ENCODE peak calls at places on chromosomes 7 and 10, in nine cellular contexts. One of them, this sample, is unnamed.

GRCh38 chr7:118731854-118732253 is 507.4 kb downstream of the ANKRD7 start:
- DNase-seq in CD4-positive, alpha-beta T cell: no peak
- DNase-seq in AG09309: no peak
- DNase-seq in EL: no peak
- DNase-seq in stimulated activated CD4-positive, alpha-beta T cell treated with anti-CD3 and anti-CD28 coated beads, Interleukin-4, amount 100 ng/mL, for 1 hour: no peak
- DNase-seq in GM12865: peak
- DNase-seq in stromal cell of bone marrow: no peak
- DNase-seq in T follicular helper cell: no peak
- DNase-seq in HTR-8/SVneo: no peak
- DNase-seq in this sample: no peak

GRCh38 chr10:129744134-129744895 is 219.8 kb downstream of the EBF3 start:
- DNase-seq in T follicular helper cell: no peak
- DNase-seq in stimulated activated CD4-positive, alpha-beta T cell treated with anti-CD3 and anti-CD28 coated beads, Interleukin-4, amount 100 ng/mL, for 1 hour: no peak
- DNase-seq in stromal cell of bone marrow: no peak
- DNase-seq in AG09309: no peak
- DNase-seq in EL: no peak
- DNase-seq in HTR-8/SVneo: no peak
- DNase-seq in CD4-positive, alpha-beta T cell: no peak
- DNase-seq in GM12865: no peak
- DNase-seq in this sample: no peak

GRCh38 chr7:129298268-129298893 is 73.6 kb downstream of the AHCYL2 start:
- DNase-seq in CD4-positive, alpha-beta T cell: peak
- DNase-seq in T follicular helper cell: peak
- DNase-seq in EL: peak
- DNase-seq in GM12865: peak
- DNase-seq in HTR-8/SVneo: peak
- DNase-seq in stromal cell of bone marrow: no peak
- DNase-seq in stimulated activated CD4-positive, alpha-beta T cell treated with anti-CD3 and anti-CD28 coated beads, Interleukin-4, amount 100 ng/mL, for 1 hour: peak
- DNase-seq in AG09309: no peak
- DNase-seq in this sample: peak

GRCh38 chr10:13056461-13057077 is 43.4 kb upstream of the OPTN start:
- DNase-seq in T follicular helper cell: no peak
- DNase-seq in stimulated activated CD4-positive, alpha-beta T cell treated with anti-CD3 and anti-CD28 coated beads, Interleukin-4, amount 100 ng/mL, for 1 hour: no peak
- DNase-seq in EL: no peak
- DNase-seq in HTR-8/SVneo: peak
- DNase-seq in CD4-positive, alpha-beta T cell: no peak
- DNase-seq in AG09309: no peak
- DNase-seq in GM12865: no peak
- DNase-seq in stromal cell of bone marrow: no peak
- DNase-seq in this sample: no peak

GRCh38 chr7:30977222-30977621 is 13.5 kb downstream of the GHRHR start:
- DNase-seq in T follicular helper cell: no peak
- DNase-seq in HTR-8/SVneo: no peak
- DNase-seq in stimulated activated CD4-positive, alpha-beta T cell treated with anti-CD3 and anti-CD28 coated beads, Interleukin-4, amount 100 ng/mL, for 1 hour: no peak
- DNase-seq in EL: no peak
- DNase-seq in CD4-positive, alpha-beta T cell: no peak
- DNase-seq in stromal cell of bone marrow: no peak
- DNase-seq in GM12865: no peak
- DNase-seq in AG09309: no peak
- DNase-seq in this sample: no peak

GRCh38 chr7:151056286-151057037 is 1.2 kb downstream of the CDK5 start:
- DNase-seq in GM12865: no peak
- DNase-seq in T follicular helper cell: no peak
- DNase-seq in HTR-8/SVneo: no peak
- DNase-seq in stimulated activated CD4-positive, alpha-beta T cell treated with anti-CD3 and anti-CD28 coated beads, Interleukin-4, amount 100 ng/mL, for 1 hour: no peak
- DNase-seq in EL: no peak
- DNase-seq in CD4-positive, alpha-beta T cell: no peak
- DNase-seq in stromal cell of bone marrow: no peak
- DNase-seq in AG09309: no peak
- DNase-seq in this sample: no peak

GRCh38 chr10:75407716-75408511 is 6.3 kb upstream of the ZNF503 start:
- DNase-seq in EL: no peak
- DNase-seq in AG09309: no peak
- DNase-seq in CD4-positive, alpha-beta T cell: no peak
- DNase-seq in T follicular helper cell: no peak
- DNase-seq in stromal cell of bone marrow: no peak
- DNase-seq in stimulated activated CD4-positive, alpha-beta T cell treated with anti-CD3 and anti-CD28 coated beads, Interleukin-4, amount 100 ng/mL, for 1 hour: no peak
- DNase-seq in HTR-8/SVneo: no peak
- DNase-seq in GM12865: no peak
- DNase-seq in this sample: no peak

GRCh38 chr7:144854839-144855424 is 19.1 kb upstream of the TPK1 start:
- DNase-seq in stromal cell of bone marrow: peak
- DNase-seq in stimulated activated CD4-positive, alpha-beta T cell treated with anti-CD3 and anti-CD28 coated beads, Interleukin-4, amount 100 ng/mL, for 1 hour: no peak
- DNase-seq in HTR-8/SVneo: no peak
- DNase-seq in CD4-positive, alpha-beta T cell: no peak
- DNase-seq in GM12865: peak
- DNase-seq in T follicular helper cell: no peak
- DNase-seq in AG09309: no peak
- DNase-seq in EL: peak
- DNase-seq in this sample: no peak

GRCh38 chr7:94338921-94339371 is 55.7 kb upstream of the COL1A2 start:
- DNase-seq in T follicular helper cell: no peak
- DNase-seq in stromal cell of bone marrow: peak
- DNase-seq in CD4-positive, alpha-beta T cell: no peak
- DNase-seq in HTR-8/SVneo: peak
- DNase-seq in stimulated activated CD4-positive, alpha-beta T cell treated with anti-CD3 and anti-CD28 coated beads, Interleukin-4, amount 100 ng/mL, for 1 hour: no peak
- DNase-seq in GM12865: no peak
- DNase-seq in EL: peak
- DNase-seq in AG09309: peak
- DNase-seq in this sample: no peak

GRCh38 chr7:142587578-142588191 is 161.6 kb upstream of the PRSS1 start:
- DNase-seq in HTR-8/SVneo: peak
- DNase-seq in stimulated activated CD4-positive, alpha-beta T cell treated with anti-CD3 and anti-CD28 coated beads, Interleukin-4, amount 100 ng/mL, for 1 hour: no peak
- DNase-seq in CD4-positive, alpha-beta T cell: no peak
- DNase-seq in stromal cell of bone marrow: peak
- DNase-seq in T follicular helper cell: no peak
- DNase-seq in GM12865: peak
- DNase-seq in EL: peak
- DNase-seq in AG09309: peak
- DNase-seq in this sample: no peak

GRCh38 chr7:135620447-135620846 is 41.9 kb upstream of the STMP1 start:
- DNase-seq in stimulated activated CD4-positive, alpha-beta T cell treated with anti-CD3 and anti-CD28 coated beads, Interleukin-4, amount 100 ng/mL, for 1 hour: no peak
- DNase-seq in HTR-8/SVneo: no peak
- DNase-seq in GM12865: no peak
- DNase-seq in CD4-positive, alpha-beta T cell: no peak
- DNase-seq in stromal cell of bone marrow: no peak
- DNase-seq in T follicular helper cell: no peak
- DNase-seq in EL: no peak
- DNase-seq in AG09309: no peak
- DNase-seq in this sample: no peak

GRCh38 chr7:8065356-8065813 is 96.8 kb downstream of the GLCCI1 start:
- DNase-seq in T follicular helper cell: no peak
- DNase-seq in stimulated activated CD4-positive, alpha-beta T cell treated with anti-CD3 and anti-CD28 coated beads, Interleukin-4, amount 100 ng/mL, for 1 hour: no peak
- DNase-seq in GM12865: no peak
- DNase-seq in CD4-positive, alpha-beta T cell: no peak
- DNase-seq in HTR-8/SVneo: no peak
- DNase-seq in EL: peak
- DNase-seq in AG09309: peak
- DNase-seq in stromal cell of bone marrow: peak
- DNase-seq in this sample: no peak

GRCh38 chr10:110803830-110804338 is 67.8 kb upstream of the PDCD4 start:
- DNase-seq in T follicular helper cell: no peak
- DNase-seq in HTR-8/SVneo: peak
- DNase-seq in AG09309: no peak
- DNase-seq in CD4-positive, alpha-beta T cell: no peak
- DNase-seq in GM12865: peak
- DNase-seq in stimulated activated CD4-positive, alpha-beta T cell treated with anti-CD3 and anti-CD28 coated beads, Interleukin-4, amount 100 ng/mL, for 1 hour: peak
- DNase-seq in stromal cell of bone marrow: peak
- DNase-seq in EL: peak
- DNase-seq in this sample: peak

GRCh38 chr10:88209837-88210552 is 346.6 kb downstream of the PTEN start:
- DNase-seq in HTR-8/SVneo: no peak
- DNase-seq in EL: peak
- DNase-seq in stromal cell of bone marrow: peak
- DNase-seq in T follicular helper cell: no peak
- DNase-seq in AG09309: peak
- DNase-seq in stimulated activated CD4-positive, alpha-beta T cell treated with anti-CD3 and anti-CD28 coated beads, Interleukin-4, amount 100 ng/mL, for 1 hour: no peak
- DNase-seq in GM12865: no peak
- DNase-seq in CD4-positive, alpha-beta T cell: no peak
- DNase-seq in this sample: no peak

GRCh38 chr7:156768698-156769472 is 124.1 kb downstream of the LMBR1 start:
- DNase-seq in stimulated activated CD4-positive, alpha-beta T cell treated with anti-CD3 and anti-CD28 coated beads, Interleukin-4, amount 100 ng/mL, for 1 hour: no peak
- DNase-seq in AG09309: no peak
- DNase-seq in EL: no peak
- DNase-seq in HTR-8/SVneo: no peak
- DNase-seq in stromal cell of bone marrow: no peak
- DNase-seq in GM12865: peak
- DNase-seq in T follicular helper cell: no peak
- DNase-seq in CD4-positive, alpha-beta T cell: no peak
- DNase-seq in this sample: no peak

GRCh38 chr10:105729428-105729827 is 1088.3 kb downstream of the SORCS3 start:
- DNase-seq in EL: no peak
- DNase-seq in stimulated activated CD4-positive, alpha-beta T cell treated with anti-CD3 and anti-CD28 coated beads, Interleukin-4, amount 100 ng/mL, for 1 hour: no peak
- DNase-seq in stromal cell of bone marrow: no peak
- DNase-seq in GM12865: no peak
- DNase-seq in AG09309: no peak
- DNase-seq in HTR-8/SVneo: no peak
- DNase-seq in CD4-positive, alpha-beta T cell: no peak
- DNase-seq in T follicular helper cell: no peak
- DNase-seq in this sample: no peak

GRCh38 chr10:60414111-60414510 is 24.4 kb upstream of the ANK3 start:
- DNase-seq in HTR-8/SVneo: no peak
- DNase-seq in AG09309: no peak
- DNase-seq in stromal cell of bone marrow: no peak
- DNase-seq in stimulated activated CD4-positive, alpha-beta T cell treated with anti-CD3 and anti-CD28 coated beads, Interleukin-4, amount 100 ng/mL, for 1 hour: no peak
- DNase-seq in GM12865: no peak
- DNase-seq in T follicular helper cell: no peak
- DNase-seq in CD4-positive, alpha-beta T cell: no peak
- DNase-seq in EL: peak
- DNase-seq in this sample: no peak

GRCh38 chr10:51698473-51699063 is 827 bp downstream of the CSTF2T start:
- DNase-seq in stromal cell of bone marrow: no peak
- DNase-seq in CD4-positive, alpha-beta T cell: no peak
- DNase-seq in T follicular helper cell: no peak
- DNase-seq in stimulated activated CD4-positive, alpha-beta T cell treated with anti-CD3 and anti-CD28 coated beads, Interleukin-4, amount 100 ng/mL, for 1 hour: no peak
- DNase-seq in GM12865: no peak
- DNase-seq in HTR-8/SVneo: no peak
- DNase-seq in EL: no peak
- DNase-seq in AG09309: no peak
- DNase-seq in this sample: no peak

GRCh38 chr10:30491832-30492530 is 58.0 kb downstream of the MAP3K8 start:
- DNase-seq in HTR-8/SVneo: no peak
- DNase-seq in EL: no peak
- DNase-seq in GM12865: no peak
- DNase-seq in stromal cell of bone marrow: no peak
- DNase-seq in AG09309: no peak
- DNase-seq in CD4-positive, alpha-beta T cell: no peak
- DNase-seq in stimulated activated CD4-positive, alpha-beta T cell treated with anti-CD3 and anti-CD28 coated beads, Interleukin-4, amount 100 ng/mL, for 1 hour: no peak
- DNase-seq in T follicular helper cell: no peak
- DNase-seq in this sample: no peak

GRCh38 chr10:21699575-21699974 is 165.5 kb downstream of the MLLT10 start:
- DNase-seq in stimulated activated CD4-positive, alpha-beta T cell treated with anti-CD3 and anti-CD28 coated beads, Interleukin-4, amount 100 ng/mL, for 1 hour: no peak
- DNase-seq in EL: no peak
- DNase-seq in HTR-8/SVneo: no peak
- DNase-seq in stromal cell of bone marrow: no peak
- DNase-seq in T follicular helper cell: no peak
- DNase-seq in AG09309: no peak
- DNase-seq in CD4-positive, alpha-beta T cell: no peak
- DNase-seq in GM12865: no peak
- DNase-seq in this sample: no peak

GRCh38 chr7:1928555-1929348 is 258.7 kb downstream of the ELFN1 start:
- DNase-seq in stromal cell of bone marrow: no peak
- DNase-seq in T follicular helper cell: no peak
- DNase-seq in HTR-8/SVneo: no peak
- DNase-seq in EL: no peak
- DNase-seq in AG09309: no peak
- DNase-seq in CD4-positive, alpha-beta T cell: no peak
- DNase-seq in stimulated activated CD4-positive, alpha-beta T cell treated with anti-CD3 and anti-CD28 coated beads, Interleukin-4, amount 100 ng/mL, for 1 hour: no peak
- DNase-seq in GM12865: no peak
- DNase-seq in this sample: no peak

GRCh38 chr7:818031-818699 is 14.1 kb upstream of the SUN1 start:
- DNase-seq in EL: peak
- DNase-seq in HTR-8/SVneo: peak
- DNase-seq in stimulated activated CD4-positive, alpha-beta T cell treated with anti-CD3 and anti-CD28 coated beads, Interleukin-4, amount 100 ng/mL, for 1 hour: no peak
- DNase-seq in AG09309: peak
- DNase-seq in stromal cell of bone marrow: no peak
- DNase-seq in CD4-positive, alpha-beta T cell: no peak
- DNase-seq in GM12865: peak
- DNase-seq in T follicular helper cell: no peak
- DNase-seq in this sample: no peak

GRCh38 chr10:78727728-78728127 is 341.0 kb upstream of the ZMIZ1 start:
- DNase-seq in stromal cell of bone marrow: no peak
- DNase-seq in GM12865: no peak
- DNase-seq in CD4-positive, alpha-beta T cell: no peak
- DNase-seq in T follicular helper cell: no peak
- DNase-seq in EL: no peak
- DNase-seq in AG09309: no peak
- DNase-seq in stimulated activated CD4-positive, alpha-beta T cell treated with anti-CD3 and anti-CD28 coated beads, Interleukin-4, amount 100 ng/mL, for 1 hour: no peak
- DNase-seq in HTR-8/SVneo: no peak
- DNase-seq in this sample: no peak

GRCh38 chr10:76113952-76114351 is 682.5 kb downstream of the LRMDA start:
- DNase-seq in stromal cell of bone marrow: no peak
- DNase-seq in EL: peak
- DNase-seq in GM12865: no peak
- DNase-seq in CD4-positive, alpha-beta T cell: no peak
- DNase-seq in HTR-8/SVneo: peak
- DNase-seq in stimulated activated CD4-positive, alpha-beta T cell treated with anti-CD3 and anti-CD28 coated beads, Interleukin-4, amount 100 ng/mL, for 1 hour: no peak
- DNase-seq in T follicular helper cell: no peak
- DNase-seq in AG09309: no peak
- DNase-seq in this sample: no peak

GRCh38 chr10:127415901-127416630 is 133.0 kb upstream of the NPS start:
- DNase-seq in CD4-positive, alpha-beta T cell: no peak
- DNase-seq in GM12865: no peak
- DNase-seq in AG09309: no peak
- DNase-seq in EL: no peak
- DNase-seq in T follicular helper cell: no peak
- DNase-seq in HTR-8/SVneo: no peak
- DNase-seq in stimulated activated CD4-positive, alpha-beta T cell treated with anti-CD3 and anti-CD28 coated beads, Interleukin-4, amount 100 ng/mL, for 1 hour: no peak
- DNase-seq in stromal cell of bone marrow: no peak
- DNase-seq in this sample: no peak

GRCh38 chr7:22545539-22545938 is 45.6 kb upstream of the STEAP1B start:
- DNase-seq in stromal cell of bone marrow: no peak
- DNase-seq in stimulated activated CD4-positive, alpha-beta T cell treated with anti-CD3 and anti-CD28 coated beads, Interleukin-4, amount 100 ng/mL, for 1 hour: no peak
- DNase-seq in HTR-8/SVneo: no peak
- DNase-seq in T follicular helper cell: no peak
- DNase-seq in EL: no peak
- DNase-seq in GM12865: no peak
- DNase-seq in AG09309: no peak
- DNase-seq in CD4-positive, alpha-beta T cell: no peak
- DNase-seq in this sample: no peak

GRCh38 chr10:73868655-73869195 is 5.6 kb downstream of the CAMK2G start:
- DNase-seq in HTR-8/SVneo: no peak
- DNase-seq in EL: no peak
- DNase-seq in GM12865: no peak
- DNase-seq in T follicular helper cell: no peak
- DNase-seq in AG09309: no peak
- DNase-seq in stimulated activated CD4-positive, alpha-beta T cell treated with anti-CD3 and anti-CD28 coated beads, Interleukin-4, amount 100 ng/mL, for 1 hour: no peak
- DNase-seq in stromal cell of bone marrow: no peak
- DNase-seq in CD4-positive, alpha-beta T cell: no peak
- DNase-seq in this sample: no peak

GRCh38 chr10:45561952-45562351 is 110.6 kb downstream of the ZFAND4 start:
- DNase-seq in stromal cell of bone marrow: no peak
- DNase-seq in HTR-8/SVneo: no peak
- DNase-seq in stimulated activated CD4-positive, alpha-beta T cell treated with anti-CD3 and anti-CD28 coated beads, Interleukin-4, amount 100 ng/mL, for 1 hour: no peak
- DNase-seq in AG09309: no peak
- DNase-seq in T follicular helper cell: no peak
- DNase-seq in GM12865: no peak
- DNase-seq in CD4-positive, alpha-beta T cell: no peak
- DNase-seq in EL: no peak
- DNase-seq in this sample: no peak

GRCh38 chr10:103703941-103704919 is 151.1 kb downstream of the SH3PXD2A start:
- DNase-seq in stimulated activated CD4-positive, alpha-beta T cell treated with anti-CD3 and anti-CD28 coated beads, Interleukin-4, amount 100 ng/mL, for 1 hour: no peak
- DNase-seq in AG09309: no peak
- DNase-seq in T follicular helper cell: no peak
- DNase-seq in CD4-positive, alpha-beta T cell: no peak
- DNase-seq in EL: no peak
- DNase-seq in HTR-8/SVneo: no peak
- DNase-seq in GM12865: peak
- DNase-seq in stromal cell of bone marrow: no peak
- DNase-seq in this sample: no peak

GRCh38 chr7:155356323-155357105 is 58.8 kb downstream of the INSIG1 start:
- DNase-seq in stimulated activated CD4-positive, alpha-beta T cell treated with anti-CD3 and anti-CD28 coated beads, Interleukin-4, amount 100 ng/mL, for 1 hour: no peak
- DNase-seq in EL: no peak
- DNase-seq in stromal cell of bone marrow: no peak
- DNase-seq in AG09309: no peak
- DNase-seq in T follicular helper cell: no peak
- DNase-seq in GM12865: no peak
- DNase-seq in CD4-positive, alpha-beta T cell: no peak
- DNase-seq in HTR-8/SVneo: peak
- DNase-seq in this sample: no peak

GRCh38 chr7:99139031-99139430 is 4.9 kb downstream of the SMURF1 start:
- DNase-seq in T follicular helper cell: no peak
- DNase-seq in HTR-8/SVneo: no peak
- DNase-seq in stimulated activated CD4-positive, alpha-beta T cell treated with anti-CD3 and anti-CD28 coated beads, Interleukin-4, amount 100 ng/mL, for 1 hour: no peak
- DNase-seq in EL: no peak
- DNase-seq in stromal cell of bone marrow: no peak
- DNase-seq in GM12865: no peak
- DNase-seq in CD4-positive, alpha-beta T cell: no peak
- DNase-seq in AG09309: no peak
- DNase-seq in this sample: no peak

This sample was measured in activated naive CD8-positive, alpha-beta T cell treated with anti-CD3 and anti-CD28 coated beads, Interleukin-2, amount 50 U/mL, for 24 hours.